ENCODE peak calls at places on chromosome 13, in six cellular contexts. P is HepG2, V is mesenchymal stem cell, M is endothelial cell of umbilical vein, I is IMR-90, H is fibroblast of lung. K is an unnamed sample.

GRCh38 chr13:112756967-112757758 is 67.3 kb downstream of the ATP11A start:
- DNase-seq in P (peak; percentile 99), V (no peak), M (no peak), I (no peak), H (no peak), K (no peak)

GRCh38 chr13:27977476-27978300 is 8.6 kb upstream of the CDX2 start:
- DNase-seq in P (no peak), V (no peak), M (no peak), I (no peak), H (no peak), K (peak; percentile 45)

GRCh38 chr13:70816853-70817252 is 708.6 kb upstream of the KLHL1 start:
- DNase-seq in P (no peak), V (peak; percentile 47), M (no peak), I (peak; percentile 34), H (peak; percentile 41), K (no peak)

GRCh38 chr13:46962286-46962941 is 65.6 kb upstream of the HTR2A start:
- DNase-seq in P (no peak), V (peak; percentile 41), M (no peak), I (peak; percentile 73), H (peak; percentile 53), K (peak; percentile 67)

GRCh38 chr13:113559061-113559460 is 25.5 kb upstream of the TFDP1 start:
- DNase-seq in P (no peak), V (no peak), M (no peak), I (no peak), H (no peak), K (no peak)

GRCh38 chr13:112355274-112355843 is 20.8 kb upstream of the SPACA7 start:
- DNase-seq in P (no peak), V (no peak), M (no peak), I (no peak), H (no peak), K (no peak)

GRCh38 chr13:74406439-74406838 is 272.2 kb upstream of the KLF12 start:
- DNase-seq in P (no peak), V (no peak), M (no peak), I (no peak), H (no peak), K (no peak)

GRCh38 chr13:113355621-113356020 is 8.3 kb downstream of the GRTP1 start:
- DNase-seq in P (no peak), V (no peak), M (no peak), I (no peak), H (no peak), K (no peak)

GRCh38 chr13:75704942-75705320 is 68.8 kb downstream of the LMO7 start:
- DNase-seq in P (no peak), V (no peak), M (no peak), I (no peak), H (no peak), K (peak; percentile 82)

GRCh38 chr13:41401371-41401770 is 56.0 kb upstream of the RGCC start:
- DNase-seq in P (no peak), V (no peak), M (no peak), I (no peak), H (no peak), K (no peak)

GRCh38 chr13:113479179-113479578 is 11.3 kb downstream of the DCUN1D2 start:
- DNase-seq in P (no peak), V (no peak), M (no peak), I (no peak), H (no peak), K (no peak)

GRCh38 chr13:84641491-84641890 is 759.2 kb upstream of the SLITRK1 start:
- DNase-seq in P (no peak), V (no peak), M (no peak), I (peak; percentile 47), H (peak; percentile 86), K (peak; percentile 32)

GRCh38 chr13:73335938-73336337 is 277.1 kb downstream of the KLF5 start:
- DNase-seq in P (no peak), V (peak; percentile 19), M (no peak), I (no peak), H (no peak), K (no peak)

GRCh38 chr13:52164989-52165388 is 5.6 kb upstream of the NEK3 start:
- DNase-seq in P (no peak), V (no peak), M (peak; percentile 26), I (no peak), H (no peak), K (no peak)

GRCh38 chr13:52165410-52165809 is 6.0 kb upstream of the NEK3 start:
- DNase-seq in P (no peak), V (no peak), M (peak; percentile 5), I (no peak), H (no peak), K (no peak)

GRCh38 chr13:52173373-52173772 is 14.0 kb upstream of the NEK3 start:
- DNase-seq in P (no peak), V (no peak), M (no peak), I (no peak), H (no peak), K (no peak)

DNA sequence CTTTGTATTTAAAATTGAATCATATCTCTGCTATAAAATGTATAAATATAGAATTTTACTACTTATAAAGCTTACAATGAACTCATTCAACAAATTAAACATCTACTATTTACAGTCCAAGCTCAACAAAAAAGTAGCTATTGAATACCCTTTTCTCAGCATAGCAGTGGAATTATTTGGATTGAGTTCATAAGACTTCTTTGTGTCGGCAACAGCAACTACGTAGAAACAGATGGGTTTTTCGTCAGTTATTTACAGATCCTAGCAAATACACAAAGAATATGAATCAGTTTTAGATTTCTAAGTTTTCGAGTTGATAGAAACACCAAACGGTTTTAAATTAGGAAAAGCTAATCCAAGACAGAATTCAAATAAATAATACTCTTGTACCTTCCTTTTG is 10.4 kb upstream of the NEK3 start:
- DNase-seq in P (no peak), V (no peak), M (no peak), I (no peak), H (no peak), K (no peak)
- H3K4me2 ChIP-seq in P (no peak overlapping the region), V (no peak overlapping the region), M (no peak overlapping the region), I (no peak overlapping the region), H (no peak overlapping the region), K (no peak overlapping the region)

GRCh38 chr13:110109140-110109783 is 197.7 kb downstream of the COL4A1 start:
- DNase-seq in P (no peak), V (no peak), M (no peak), I (no peak), H (no peak), K (no peak)
- H2AFZ ChIP-seq in P (no peak overlapping the region), V (no peak overlapping the region), M (no peak overlapping the region), I (peak overlapping the region; percentile 81), H (peak overlapping the region; percentile 31), K (peak overlapping the region; percentile 81)

DNA sequence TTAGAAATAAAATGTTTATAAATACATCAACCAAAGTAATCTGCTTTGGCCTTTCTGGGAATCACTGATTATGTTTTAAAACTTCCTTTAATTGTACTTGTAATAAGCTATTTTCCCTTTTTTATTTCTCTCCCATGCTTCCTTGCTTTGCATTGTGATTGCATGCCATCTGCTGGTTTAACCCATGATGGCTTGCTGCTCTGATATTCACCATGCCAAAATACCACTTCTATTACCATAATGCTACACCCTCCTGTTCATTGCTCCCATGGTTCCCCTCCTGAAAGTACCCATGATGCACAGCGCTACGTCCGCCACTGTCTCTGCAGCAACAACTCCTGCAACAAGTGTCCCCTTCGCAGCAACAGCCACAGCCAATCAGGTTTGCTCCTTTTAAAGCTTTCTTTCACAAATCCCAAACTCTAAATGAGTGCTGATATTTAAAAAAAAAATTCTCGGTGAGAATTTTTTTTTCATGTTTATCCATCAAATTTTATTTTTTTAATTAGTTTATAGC is 67.7 kb upstream of the RAP2A start:
- DNase-seq in P (no peak), V (no peak), M (peak; percentile 17), I (no peak), H (no peak), K (no peak)
- H3K4me1 ChIP-seq in P (peaks cover 25% of the 10 kb centered on the region), V (peaks cover 13% of the 10 kb centered on the region), M (peaks cover 6% of the 10 kb centered on the region), I (peaks cover 9% of the 10 kb centered on the region), H (peaks cover 18% of the 10 kb centered on the region), K (no peaks in the 10 kb centered on the region)

GRCh38 chr13:109162248-109163051 is 533.0 kb downstream of the MYO16 start:
- DNase-seq in P (no peak), V (no peak), M (no peak), I (no peak), H (no peak), K (peak; percentile 89)
- H3K4me2 ChIP-seq in P (no peak overlapping the region), V (no peak overlapping the region), M (no peak overlapping the region), I (no peak overlapping the region), H (no peak overlapping the region), K (no peak overlapping the region)

GRCh38 chr13:37747071-37747612 is 122.4 kb downstream of the TRPC4 start:
- DNase-seq in P (no peak), V (peak; percentile 65), M (peak; percentile 84), I (peak; percentile 87), H (peak; percentile 87), K (peak; percentile 62)
- H2AFZ ChIP-seq in P (no peak overlapping the region), V (no peak overlapping the region), M (peak overlapping the region; percentile 38), I (no peak overlapping the region), H (no peak overlapping the region), K (no peak overlapping the region)

DNA sequence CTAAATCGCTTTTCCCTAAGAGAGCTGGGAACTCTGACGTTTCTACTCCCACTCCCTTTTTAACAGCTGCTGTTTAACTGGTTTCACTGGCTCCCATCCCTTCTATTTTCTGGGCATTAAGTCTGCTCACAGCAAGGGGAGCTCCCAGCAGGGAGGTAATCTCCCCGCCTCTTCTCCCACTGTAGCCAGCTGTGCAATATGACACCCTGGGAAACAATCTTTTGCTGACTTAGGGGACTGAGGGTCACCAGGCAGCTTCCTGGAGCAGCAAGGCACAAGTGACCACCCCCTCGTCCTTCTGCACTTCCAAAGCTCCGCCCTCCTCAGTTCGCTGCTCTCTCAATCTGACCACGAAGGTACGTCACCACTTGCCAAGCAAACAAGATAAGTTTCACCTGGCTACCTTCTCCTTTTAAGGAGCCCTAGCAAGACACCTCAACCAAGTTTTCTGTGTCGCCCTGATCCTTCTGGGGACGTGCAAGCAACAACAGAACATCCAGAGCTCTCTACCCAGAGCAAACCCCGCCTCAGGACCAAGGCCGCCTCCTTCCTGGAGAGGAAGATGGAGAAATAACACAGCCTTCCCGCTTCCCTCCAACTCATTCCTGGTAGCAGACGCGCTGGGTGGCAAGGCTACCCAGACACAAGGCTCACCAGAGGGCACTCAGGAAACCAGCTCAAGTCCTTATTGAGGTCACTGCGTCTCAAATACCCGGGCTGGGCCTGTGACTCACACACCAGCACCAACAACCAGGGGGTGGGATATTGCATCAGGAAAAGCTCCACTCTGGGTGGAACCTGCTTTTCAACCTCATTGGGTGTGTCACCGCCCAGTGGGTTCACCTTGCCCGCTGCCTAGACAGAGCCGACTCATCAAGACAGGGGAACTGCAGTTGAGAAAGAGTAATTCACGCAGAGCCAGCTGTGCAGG is 92.4 kb downstream of the STK24 start:
- DNase-seq in P (peak; percentile 91), V (peak; percentile 99), M (peak; percentile 96), I (peak; percentile 95), H (peak; percentile 96), K (peak; percentile 99)
- H3K4me1 ChIP-seq in P (peaks cover 92% of the 10 kb centered on the region), V (peaks cover 37% of the 10 kb centered on the region), M (peaks cover 45% of the 10 kb centered on the region), I (peaks cover 45% of the 10 kb centered on the region), H (peaks cover 36% of the 10 kb centered on the region), K (peaks cover 38% of the 10 kb centered on the region)

DNA sequence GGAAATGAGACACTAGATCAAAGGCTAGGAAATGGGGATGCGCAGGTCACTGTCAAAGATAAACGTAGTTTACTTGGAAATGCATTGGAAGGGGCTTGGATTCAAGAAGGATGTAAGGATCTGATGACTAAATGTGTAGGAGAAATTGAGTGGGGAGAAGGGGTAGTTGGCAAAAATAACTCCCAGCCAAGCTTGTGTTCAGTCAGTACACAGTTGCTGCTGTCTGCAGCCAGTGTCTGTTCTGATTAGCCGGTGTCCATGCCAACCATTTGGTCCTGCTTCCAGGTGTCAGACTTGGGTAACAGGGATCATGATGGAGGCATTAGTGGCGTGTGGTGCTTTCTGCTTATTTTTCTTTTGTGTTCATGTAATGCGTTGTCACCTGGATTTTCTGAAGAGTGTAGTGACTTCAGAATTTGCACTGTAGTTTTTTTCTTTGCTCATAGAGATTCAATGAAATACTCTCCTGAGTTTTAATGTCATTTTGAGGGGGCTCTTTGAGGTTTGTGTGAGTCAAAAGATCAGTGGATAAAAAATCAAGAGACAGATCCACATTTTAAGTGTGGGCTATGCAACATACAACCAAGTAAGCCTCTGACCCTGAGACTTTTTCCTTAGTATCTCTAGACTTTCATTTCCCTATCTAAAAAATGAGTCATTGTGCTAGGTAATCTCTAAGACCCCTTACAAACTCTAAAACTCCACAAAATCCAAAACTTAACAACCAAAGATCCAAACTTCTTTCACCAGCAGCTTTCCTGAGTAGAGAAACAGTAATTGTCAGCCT is 103.9 kb downstream of the WDFY2 start:
- DNase-seq in P (peak; percentile 32), V (no peak), M (no peak), I (no peak), H (no peak), K (no peak)
- H3K4me2 ChIP-seq in P (no peak overlapping the region), V (no peak overlapping the region), M (no peak overlapping the region), I (no peak overlapping the region), H (no peak overlapping the region), K (no peak overlapping the region)